ENCODE peak calls at places on chromosome 1, in six cellular contexts. T is H9, A is body of pancreas, X is endothelial cell of umbilical vein, D is foreskin fibroblast, O is GM13977. P is an unnamed sample.

GRCh38 chr1:48182441-48182840 is 40.1 kb upstream of the SLC5A9 start:
- DNase-seq in X (no peak), D (no peak), A (no peak), T (no peak), O (no peak), P (no peak)

GRCh38 chr1:155678027-155678426 is 10.5 kb downstream of the YY1AP1 start:
- DNase-seq in O (no peak), D (no peak), A (no peak), X (no peak), T (no peak), P (no peak)

GRCh38 chr1:224543453-224543852 is 72.7 kb upstream of the CNIH3 start:
- DNase-seq in X (peak), A (no peak), D (peak), O (no peak), T (no peak), P (no peak)

GRCh38 chr1:20233394-20233793 is 47.1 kb upstream of the PLA2G2C start:
- DNase-seq in A (no peak), T (no peak), D (peak), O (peak), X (peak), P (peak)

GRCh38 chr1:96782861-96783260 is 61.3 kb downstream of the PTBP2 start:
- DNase-seq in D (peak), T (no peak), A (no peak), X (no peak), O (no peak), P (no peak)

GRCh38 chr1:9101510-9102146 is 27.3 kb downstream of the GPR157 start:
- DNase-seq in A (peak), D (peak), O (peak), X (peak), T (peak), P (peak)

GRCh38 chr1:30706528-30706927 is 16.9 kb downstream of the MATN1 start:
- DNase-seq in A (peak), D (peak), X (no peak), T (no peak), O (no peak), P (no peak)

GRCh38 chr1:65050735-65051134 is 84.4 kb upstream of the JAK1 start:
- DNase-seq in D (no peak), T (no peak), X (no peak), O (no peak), A (no peak), P (no peak)

GRCh38 chr1:116026626-116027025 is 50.3 kb downstream of the SLC22A15 start:
- DNase-seq in X (no peak), A (no peak), O (no peak), D (no peak), T (no peak), P (no peak)

GRCh38 chr1:189606795-189607476 is 870.7 kb downstream of the BRINP3 start:
- DNase-seq in A (no peak), D (peak), T (no peak), O (no peak), X (no peak), P (no peak)

GRCh38 chr1:51644533-51645197 is 27.8 kb downstream of the OSBPL9 start:
- DNase-seq in A (no peak), X (peak), D (peak), T (no peak), O (no peak), P (no peak)

DNA sequence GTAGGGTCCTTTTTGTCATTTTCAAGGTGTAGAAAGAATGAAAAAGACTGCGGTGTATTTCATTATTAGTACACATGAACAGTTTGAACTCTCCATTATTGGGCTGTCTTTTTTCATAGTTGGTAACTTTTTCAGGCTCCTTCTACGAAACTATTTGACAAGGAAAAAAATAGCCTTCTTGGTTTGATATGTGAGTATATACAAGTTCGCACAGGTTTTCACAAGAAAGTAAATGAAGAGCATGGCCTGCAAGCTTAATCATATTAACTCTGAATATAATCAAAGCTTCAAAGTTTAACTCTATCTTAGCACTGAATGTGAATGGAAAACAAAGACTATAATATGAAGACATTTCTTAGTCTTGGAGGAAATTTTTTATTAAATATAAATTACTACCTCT is 290.0 kb upstream of the ADGRL2 start:
- DNase-seq in X (no peak), D (no peak), A (no peak), T (no peak), O (no peak), P (no peak)
- TF ChIP-seq CTCF in X (no peak), D (no peak), A (no peak), T (no peak), O (no peak), P (no peak)

GRCh38 chr1:13469343-13469742 is 44.5 kb downstream of the LRRC38 start:
- DNase-seq in O (peak), D (no peak), X (no peak), T (peak), A (peak), P (peak)
- TF ChIP-seq CTCF in O (peak), D (no peak), X (no peak), T (peak), A (no peak), P (no peak)

DNA sequence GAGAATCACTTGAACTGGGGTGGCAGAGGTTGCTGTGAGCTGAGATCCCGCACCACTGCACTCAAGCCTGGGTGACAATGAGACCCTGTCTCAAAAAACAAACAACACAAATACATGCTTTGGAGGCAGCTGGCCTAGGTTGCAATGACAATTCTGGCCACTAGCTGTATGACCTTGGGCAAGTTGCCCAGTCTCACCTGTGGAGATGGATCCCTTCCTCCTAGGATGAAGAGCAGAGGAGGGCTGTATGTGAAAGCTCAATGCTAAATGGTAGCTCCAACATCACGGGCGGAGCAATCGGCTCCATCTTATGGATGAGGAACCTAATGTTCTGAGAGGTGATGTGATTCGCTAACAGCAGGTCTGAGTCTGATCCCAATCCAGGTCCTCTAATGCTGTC is 20.6 kb downstream of the ADORA1 start:
- DNase-seq in O (no peak), D (no peak), X (no peak), T (peak), A (peak), P (no peak)
- TF ChIP-seq CTCF in O (no peak), D (no peak), X (peak), T (peak), A (peak), P (no peak)

GRCh38 chr1:55070291-55070690 is 30.9 kb downstream of the PCSK9 start:
- DNase-seq in O (no peak), D (no peak), A (no peak), T (no peak), X (no peak), P (no peak)

GRCh38 chr1:55069280-55069679 is 29.9 kb downstream of the PCSK9 start:
- DNase-seq in A (no peak), T (peak), O (no peak), X (no peak), D (no peak), P (no peak)

GRCh38 chr1:55071477-55071876 is 32.1 kb downstream of the PCSK9 start:
- DNase-seq in T (peak), D (peak), A (no peak), O (no peak), X (peak), P (no peak)

GRCh38 chr1:55073187-55073916 is 34.0 kb downstream of the PCSK9 start:
- DNase-seq in X (no peak), D (no peak), A (no peak), O (peak), T (no peak), P (no peak)

DNA sequence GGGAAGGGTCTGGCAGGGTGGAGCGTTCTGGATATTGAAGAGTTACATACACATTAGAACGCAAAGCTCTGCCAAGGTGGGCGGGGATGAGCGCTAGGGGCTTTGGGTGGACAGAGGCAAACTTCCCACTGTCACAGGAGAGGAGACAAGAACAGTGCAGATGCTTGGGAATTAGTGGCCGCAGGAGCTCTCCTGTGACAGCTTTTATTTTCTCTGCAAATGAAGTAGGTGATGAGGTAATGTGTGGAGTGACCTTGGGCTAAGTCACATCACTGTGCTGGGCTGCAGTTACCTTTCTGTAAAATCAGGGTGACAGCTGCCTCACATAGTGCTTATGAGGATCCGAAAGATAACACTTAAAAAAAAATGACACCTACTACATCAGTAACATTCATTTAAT is 31.4 kb downstream of the PCSK9 start:
- DNase-seq in T (peak), X (no peak), O (no peak), A (no peak), D (no peak), P (no peak)
- TF ChIP-seq CTCF in T (no peak), X (no peak), O (no peak), A (no peak), D (no peak), P (no peak)

GRCh38 chr1:53473463-53473862 is 14.3 kb downstream of the DMRTB1 start:
- DNase-seq in D (peak), X (no peak), T (no peak), A (no peak), O (no peak), P (no peak)
- TF ChIP-seq CTCF in D (peak), X (no peak), T (peak), A (no peak), O (peak), P (no peak)